ENCODE peak calls at places on chromosome 4, in eight cellular contexts. One of them, this sample, is unnamed.

GRCh38 chr4:23890369-23891063 is 669 bp upstream of the PPARGC1A start:
- DNase-seq in heart left ventricle: no peak
- DNase-seq in GM12878: no peak
- DNase-seq in HCT116: no peak
- DNase-seq in adrenal gland: no peak
- DNase-seq in IMR-90: no peak
- DNase-seq in stomach: no peak
- DNase-seq in ovary: no peak
- DNase-seq in this sample: no peak

GRCh38 chr4:186266699-186267467 is 894 bp downstream of the F11 start:
- DNase-seq in ovary: no peak
- DNase-seq in HCT116: no peak
- DNase-seq in stomach: no peak
- DNase-seq in IMR-90: peak; percentile 36
- DNase-seq in adrenal gland: peak; percentile 13
- DNase-seq in GM12878: no peak
- DNase-seq in heart left ventricle: no peak
- DNase-seq in this sample: no peak

GRCh38 chr4:105619193-105619931 is 66.9 kb downstream of the ARHGEF38 start:
- DNase-seq in IMR-90: no peak
- DNase-seq in GM12878: no peak
- DNase-seq in adrenal gland: peak; percentile 57
- DNase-seq in stomach: peak; percentile 96
- DNase-seq in HCT116: no peak
- DNase-seq in ovary: no peak
- DNase-seq in heart left ventricle: peak; percentile 51
- DNase-seq in this sample: peak; percentile 55

GRCh38 chr4:119300388-119301131 is 21.4 kb downstream of the FABP2 start:
- DNase-seq in IMR-90: peak; percentile 89
- DNase-seq in ovary: peak; percentile 93
- DNase-seq in adrenal gland: peak; percentile 96
- DNase-seq in heart left ventricle: peak; percentile 94
- DNase-seq in HCT116: peak; percentile 91
- DNase-seq in stomach: peak; percentile 97
- DNase-seq in GM12878: peak; percentile 80
- DNase-seq in this sample: peak; percentile 98

GRCh38 chr4:2402453-2402852 is 16.0 kb downstream of the ZFYVE28 start:
- DNase-seq in ovary: no peak
- DNase-seq in stomach: no peak
- DNase-seq in HCT116: no peak
- DNase-seq in adrenal gland: no peak
- DNase-seq in IMR-90: no peak
- DNase-seq in heart left ventricle: no peak
- DNase-seq in GM12878: no peak
- DNase-seq in this sample: no peak

GRCh38 chr4:170769857-170770256 is 680.1 kb upstream of the AADAT start:
- DNase-seq in stomach: no peak
- DNase-seq in adrenal gland: no peak
- DNase-seq in IMR-90: no peak
- DNase-seq in GM12878: no peak
- DNase-seq in heart left ventricle: no peak
- DNase-seq in ovary: no peak
- DNase-seq in HCT116: no peak
- DNase-seq in this sample: no peak

GRCh38 chr4:15852524-15852923 is 74.4 kb downstream of the CD38 start:
- DNase-seq in adrenal gland: no peak
- DNase-seq in IMR-90: no peak
- DNase-seq in heart left ventricle: no peak
- DNase-seq in GM12878: no peak
- DNase-seq in HCT116: no peak
- DNase-seq in ovary: no peak
- DNase-seq in stomach: no peak
- DNase-seq in this sample: no peak

GRCh38 chr4:99430106-99430505 is 5.0 kb downstream of the ADH7 start:
- DNase-seq in adrenal gland: no peak
- DNase-seq in stomach: no peak
- DNase-seq in heart left ventricle: no peak
- DNase-seq in ovary: no peak
- DNase-seq in HCT116: no peak
- DNase-seq in GM12878: no peak
- DNase-seq in IMR-90: no peak
- DNase-seq in this sample: no peak

GRCh38 chr4:34850426-34850825 is 1393.9 kb downstream of the ARAP2 start:
- DNase-seq in IMR-90: no peak
- DNase-seq in heart left ventricle: no peak
- DNase-seq in GM12878: no peak
- DNase-seq in ovary: no peak
- DNase-seq in stomach: no peak
- DNase-seq in HCT116: no peak
- DNase-seq in adrenal gland: no peak
- DNase-seq in this sample: no peak

GRCh38 chr4:57378766-57379165 is 268.6 kb upstream of the IGFBP7 start:
- DNase-seq in adrenal gland: no peak
- DNase-seq in heart left ventricle: no peak
- DNase-seq in ovary: no peak
- DNase-seq in HCT116: no peak
- DNase-seq in GM12878: no peak
- DNase-seq in stomach: no peak
- DNase-seq in IMR-90: peak; percentile 2
- DNase-seq in this sample: no peak

GRCh38 chr4:102564399-102564921 is 63.3 kb downstream of the NFKB1 start:
- DNase-seq in GM12878: peak; percentile 91
- DNase-seq in IMR-90: peak; percentile 81
- DNase-seq in adrenal gland: no peak
- DNase-seq in heart left ventricle: no peak
- DNase-seq in stomach: no peak
- DNase-seq in HCT116: no peak
- DNase-seq in ovary: no peak
- DNase-seq in this sample: no peak

GRCh38 chr4:139669859-139670258 is 4.2 kb downstream of the MGST2 start:
- DNase-seq in ovary: no peak
- DNase-seq in GM12878: no peak
- DNase-seq in HCT116: no peak
- DNase-seq in heart left ventricle: no peak
- DNase-seq in adrenal gland: no peak
- DNase-seq in stomach: no peak
- DNase-seq in IMR-90: no peak
- DNase-seq in this sample: no peak

GRCh38 chr4:16225996-16226815 is at the start of gene TAPT1:
- DNase-seq in IMR-90: peak; percentile 30
- DNase-seq in stomach: peak; percentile 83
- DNase-seq in heart left ventricle: peak; percentile 89
- DNase-seq in ovary: peak; percentile 77
- DNase-seq in adrenal gland: peak; percentile 89
- DNase-seq in GM12878: no peak
- DNase-seq in HCT116: no peak
- DNase-seq in this sample: peak; percentile 90

GRCh38 chr4:123478859-123479345 is 82.3 kb downstream of the SPRY1 start:
- DNase-seq in HCT116: peak; percentile 64
- DNase-seq in adrenal gland: no peak
- DNase-seq in heart left ventricle: no peak
- DNase-seq in stomach: peak; percentile 72
- DNase-seq in ovary: no peak
- DNase-seq in IMR-90: peak; percentile 49
- DNase-seq in GM12878: no peak
- DNase-seq in this sample: peak; percentile 49

GRCh38 chr4:958314-958665 is 15.1 kb downstream of the DGKQ start:
- DNase-seq in HCT116: no peak
- DNase-seq in GM12878: no peak
- DNase-seq in heart left ventricle: no peak
- DNase-seq in stomach: no peak
- DNase-seq in IMR-90: no peak
- DNase-seq in adrenal gland: no peak
- DNase-seq in ovary: no peak
- DNase-seq in this sample: no peak

GRCh38 chr4:11152684-11153083 is 276.0 kb downstream of the HS3ST1 start:
- DNase-seq in stomach: no peak
- DNase-seq in heart left ventricle: no peak
- DNase-seq in GM12878: no peak
- DNase-seq in HCT116: no peak
- DNase-seq in ovary: no peak
- DNase-seq in IMR-90: no peak
- DNase-seq in adrenal gland: no peak
- DNase-seq in this sample: no peak

GRCh38 chr4:52853351-52853750 is 8.8 kb upstream of the RASL11B start:
- DNase-seq in ovary: no peak
- DNase-seq in GM12878: no peak
- DNase-seq in stomach: no peak
- DNase-seq in IMR-90: peak; percentile 41
- DNase-seq in adrenal gland: no peak
- DNase-seq in heart left ventricle: no peak
- DNase-seq in HCT116: no peak
- DNase-seq in this sample: no peak

GRCh38 chr4:56637791-56638190 is 43.3 kb downstream of the HOPX start:
- DNase-seq in stomach: peak; percentile 31
- DNase-seq in ovary: no peak
- DNase-seq in IMR-90: no peak
- DNase-seq in heart left ventricle: no peak
- DNase-seq in adrenal gland: no peak
- DNase-seq in HCT116: no peak
- DNase-seq in GM12878: no peak
- DNase-seq in this sample: no peak

DNA sequence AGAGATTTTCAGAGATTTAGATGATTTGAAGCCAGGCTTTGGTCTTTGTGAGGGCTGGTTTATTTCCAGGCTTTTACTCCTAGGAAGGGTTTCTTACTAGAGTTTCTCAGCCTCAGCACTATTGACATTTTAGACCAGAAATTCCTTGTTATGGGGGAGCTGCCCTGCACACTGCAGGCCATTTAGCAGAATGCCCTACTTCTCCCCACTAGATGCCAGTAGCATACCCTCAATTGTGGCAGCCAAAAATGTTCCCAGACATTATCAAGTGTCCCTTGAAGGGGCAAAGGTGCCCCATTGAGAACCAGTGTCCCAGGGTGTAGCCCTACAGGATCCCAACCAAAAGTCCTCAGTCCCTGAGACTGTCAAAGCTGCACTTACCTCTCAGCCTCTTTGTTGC is 231.6 kb downstream of the QDPR start:
- DNase-seq in GM12878: no peak
- DNase-seq in HCT116: no peak
- DNase-seq in heart left ventricle: no peak
- DNase-seq in adrenal gland: no peak
- DNase-seq in stomach: no peak
- DNase-seq in IMR-90: no peak
- DNase-seq in ovary: no peak
- DNase-seq in this sample: no peak
- TF ChIP-seq CTCF in GM12878: no peak
- TF ChIP-seq CTCF in HCT116: peak; percentile 5
- TF ChIP-seq CTCF in heart left ventricle: no peak
- TF ChIP-seq CTCF in adrenal gland: no peak
- TF ChIP-seq CTCF in stomach: no peak
- TF ChIP-seq CTCF in IMR-90: no peak
- TF ChIP-seq CTCF in ovary: no peak
- TF ChIP-seq CTCF in this sample: no peak

DNA sequence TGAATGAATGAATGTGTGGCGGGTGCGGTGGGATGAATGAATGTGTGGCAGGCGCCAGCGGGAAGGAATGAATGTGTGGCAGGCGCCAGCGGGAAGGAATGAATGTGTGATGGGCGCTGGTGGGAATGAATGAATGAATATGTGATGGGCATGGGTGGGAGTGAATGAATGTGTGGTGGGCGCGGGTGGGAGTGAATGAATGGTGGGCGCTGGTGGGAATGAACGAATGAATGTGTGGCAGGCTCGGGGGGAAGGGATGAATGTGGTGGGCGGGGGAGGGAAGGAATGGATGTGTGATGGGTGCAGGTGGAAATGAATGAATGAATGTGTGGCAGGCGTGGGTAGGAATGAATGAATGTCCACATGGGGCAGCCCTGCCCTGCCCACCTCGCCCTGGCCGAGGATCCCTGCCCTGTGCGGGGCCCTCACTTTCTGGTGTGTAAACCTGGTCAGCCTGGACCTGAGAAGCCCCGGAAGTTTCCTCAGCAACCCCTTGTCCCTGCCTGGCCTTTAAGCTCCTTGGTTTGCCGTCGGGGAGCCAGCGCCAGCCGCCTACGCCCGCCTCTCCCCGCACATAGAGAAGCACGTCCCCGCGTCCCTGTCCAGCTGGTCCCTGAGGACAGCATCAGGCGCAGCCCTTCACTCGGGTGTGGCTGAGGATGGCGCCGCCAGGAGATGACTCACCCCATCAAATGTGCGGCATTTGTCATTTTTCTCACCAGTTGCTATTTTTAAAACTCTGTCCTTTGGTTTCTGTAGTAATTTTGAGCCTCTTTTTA is 112.8 kb upstream of the LRPAP1 start:
- DNase-seq in IMR-90: no peak
- DNase-seq in HCT116: no peak
- DNase-seq in adrenal gland: peak; percentile 15
- DNase-seq in heart left ventricle: no peak
- DNase-seq in GM12878: no peak
- DNase-seq in stomach: no peak
- DNase-seq in ovary: no peak
- DNase-seq in this sample: peak; percentile 52
- H3K27ac ChIP-seq in IMR-90: no peak overlapping the region
- H3K27ac ChIP-seq in HCT116: no peak overlapping the region
- H3K27ac ChIP-seq in adrenal gland: no peak overlapping the region
- H3K27ac ChIP-seq in heart left ventricle: no peak overlapping the region
- H3K27ac ChIP-seq in GM12878: no peak overlapping the region
- H3K27ac ChIP-seq in stomach: no peak overlapping the region
- H3K27ac ChIP-seq in ovary: no peak overlapping the region
- H3K27ac ChIP-seq in this sample: no peak overlapping the region

DNA sequence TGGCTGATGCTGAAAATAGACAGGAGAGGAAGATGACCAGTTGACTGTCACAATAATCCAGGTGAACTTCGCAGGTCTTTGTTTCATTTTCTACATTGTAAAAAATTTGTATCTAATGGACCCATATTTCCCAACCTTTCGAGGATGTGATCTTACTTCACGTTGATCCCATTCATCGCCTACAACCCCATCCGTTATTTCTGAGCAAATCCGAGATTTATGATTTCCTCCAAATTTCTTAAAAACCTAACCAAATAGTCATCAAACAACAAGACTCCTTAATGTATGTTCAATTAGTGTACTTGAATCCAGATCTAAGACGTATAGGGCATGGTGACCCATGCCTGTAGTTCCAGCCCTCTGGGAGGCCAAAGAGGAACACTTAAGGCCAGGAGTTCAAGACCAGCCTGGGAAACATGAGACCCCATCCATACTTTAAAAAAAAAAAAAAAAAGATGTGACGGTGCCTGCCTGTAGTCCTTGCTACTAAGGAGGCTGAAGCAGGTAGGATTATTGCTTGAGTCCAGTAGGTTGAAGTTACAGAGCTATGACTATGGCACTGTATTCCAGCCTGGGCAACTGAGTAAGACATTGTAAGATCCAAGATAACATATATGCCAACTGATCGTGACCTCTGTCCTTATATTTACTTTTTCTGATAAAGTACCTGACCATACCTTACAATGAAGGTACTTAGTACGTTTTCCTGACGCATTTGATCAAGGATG is 5.7 kb downstream of the RPL9 start:
- DNase-seq in stomach: no peak
- DNase-seq in HCT116: no peak
- DNase-seq in IMR-90: no peak
- DNase-seq in ovary: no peak
- DNase-seq in heart left ventricle: no peak
- DNase-seq in GM12878: no peak
- DNase-seq in adrenal gland: no peak
- DNase-seq in this sample: no peak
- TF ChIP-seq POLR2A in stomach: no peak
- TF ChIP-seq POLR2A in HCT116: no peak
- TF ChIP-seq POLR2A in IMR-90: no peak
- TF ChIP-seq POLR2A in ovary: no peak
- TF ChIP-seq POLR2A in heart left ventricle: no peak
- TF ChIP-seq POLR2A in GM12878: peak; percentile 47
- TF ChIP-seq POLR2A in adrenal gland: no peak
- TF ChIP-seq POLR2A in this sample: no peak

GRCh38 chr4:153773236-153773690 is 13.4 kb upstream of the RNF175 start:
- DNase-seq in HCT116: no peak
- DNase-seq in stomach: no peak
- DNase-seq in GM12878: no peak
- DNase-seq in ovary: no peak
- DNase-seq in IMR-90: no peak
- DNase-seq in heart left ventricle: no peak
- DNase-seq in adrenal gland: no peak
- DNase-seq in this sample: no peak
- TF ChIP-seq CTCF in HCT116: peak; percentile 34
- TF ChIP-seq CTCF in stomach: no peak
- TF ChIP-seq CTCF in GM12878: no peak
- TF ChIP-seq CTCF in ovary: no peak
- TF ChIP-seq CTCF in IMR-90: no peak
- TF ChIP-seq CTCF in heart left ventricle: no peak
- TF ChIP-seq CTCF in adrenal gland: no peak
- TF ChIP-seq CTCF in this sample: no peak